ENCODE peak calls at places on chromosome 14, in four cellular contexts. One of them, this sample, is unnamed.

GRCh38 chr14:49367696-49368095 is 218.5 kb downstream of the RPS29 start:
- DNase-seq in activated T-helper 1 cell treated with Interleukin-2 at 50 U/mL for 16 hours: no peak
- DNase-seq in WTC11: no peak
- DNase-seq in germinal center: no peak
- DNase-seq in this sample: no peak

GRCh38 chr14:68546839-68547238 is 246.0 kb downstream of the ZFP36L1 start:
- DNase-seq in activated T-helper 1 cell treated with Interleukin-2 at 50 U/mL for 16 hours: no peak
- DNase-seq in WTC11: no peak
- DNase-seq in germinal center: no peak
- DNase-seq in this sample: no peak

GRCh38 chr14:60756847-60757246 is 22.3 kb downstream of the MNAT1 start:
- DNase-seq in WTC11: no peak
- DNase-seq in activated T-helper 1 cell treated with Interleukin-2 at 50 U/mL for 16 hours: no peak
- DNase-seq in germinal center: no peak
- DNase-seq in this sample: no peak

GRCh38 chr14:90381999-90382451 is 14.8 kb upstream of the CALM1 start:
- DNase-seq in WTC11: peak; percentile 36
- DNase-seq in activated T-helper 1 cell treated with Interleukin-2 at 50 U/mL for 16 hours: no peak
- DNase-seq in germinal center: no peak
- DNase-seq in this sample: no peak

GRCh38 chr14:31510222-31510621 is 22.4 kb upstream of the GPR33 start:
- DNase-seq in activated T-helper 1 cell treated with Interleukin-2 at 50 U/mL for 16 hours: no peak
- DNase-seq in germinal center: peak; percentile 38
- DNase-seq in WTC11: no peak
- DNase-seq in this sample: peak; percentile 33

GRCh38 chr14:106318700-106319099 is 792.3 kb downstream of the TMEM121 start:
- DNase-seq in germinal center: peak; percentile 74
- DNase-seq in activated T-helper 1 cell treated with Interleukin-2 at 50 U/mL for 16 hours: peak; percentile 27
- DNase-seq in WTC11: no peak
- DNase-seq in this sample: no peak

GRCh38 chr14:39055786-39056474 is 47.1 kb downstream of the SEC23A start:
- DNase-seq in activated T-helper 1 cell treated with Interleukin-2 at 50 U/mL for 16 hours: no peak
- DNase-seq in WTC11: no peak
- DNase-seq in germinal center: no peak
- DNase-seq in this sample: no peak

GRCh38 chr14:79056879-79057278 is 886.7 kb downstream of the NRXN3 start:
- DNase-seq in activated T-helper 1 cell treated with Interleukin-2 at 50 U/mL for 16 hours: no peak
- DNase-seq in WTC11: no peak
- DNase-seq in germinal center: no peak
- DNase-seq in this sample: no peak

GRCh38 chr14:70804556-70805162 is 4.7 kb downstream of the MAP3K9 start:
- DNase-seq in germinal center: no peak
- DNase-seq in activated T-helper 1 cell treated with Interleukin-2 at 50 U/mL for 16 hours: no peak
- DNase-seq in WTC11: no peak
- DNase-seq in this sample: no peak

GRCh38 chr14:101903111-101903561 is 61.2 kb upstream of the DYNC1H1 start:
- DNase-seq in germinal center: no peak
- DNase-seq in activated T-helper 1 cell treated with Interleukin-2 at 50 U/mL for 16 hours: no peak
- DNase-seq in WTC11: no peak
- DNase-seq in this sample: no peak

GRCh38 chr14:94313991-94314655 is 9.0 kb downstream of the SERPINA6 start:
- DNase-seq in WTC11: no peak
- DNase-seq in activated T-helper 1 cell treated with Interleukin-2 at 50 U/mL for 16 hours: no peak
- DNase-seq in germinal center: no peak
- DNase-seq in this sample: no peak

GRCh38 chr14:88825078-88825458 is 617 bp downstream of the TTC8 start:
- DNase-seq in activated T-helper 1 cell treated with Interleukin-2 at 50 U/mL for 16 hours: no peak
- DNase-seq in germinal center: no peak
- DNase-seq in WTC11: no peak
- DNase-seq in this sample: no peak

GRCh38 chr14:70289138-70289537 is 70.3 kb downstream of the COX16 start:
- DNase-seq in WTC11: no peak
- DNase-seq in germinal center: peak; percentile 43
- DNase-seq in activated T-helper 1 cell treated with Interleukin-2 at 50 U/mL for 16 hours: peak; percentile 0
- DNase-seq in this sample: no peak

GRCh38 chr14:106831322-106831720 is 1304.9 kb downstream of the TMEM121 start:
- DNase-seq in WTC11: peak; percentile 18
- DNase-seq in activated T-helper 1 cell treated with Interleukin-2 at 50 U/mL for 16 hours: peak; percentile 19
- DNase-seq in germinal center: peak; percentile 62
- DNase-seq in this sample: no peak

GRCh38 chr14:69571879-69572633 is 2.6 kb downstream of the CCDC177 start:
- DNase-seq in activated T-helper 1 cell treated with Interleukin-2 at 50 U/mL for 16 hours: no peak
- DNase-seq in germinal center: peak; percentile 32
- DNase-seq in WTC11: peak; percentile 61
- DNase-seq in this sample: peak; percentile 69

GRCh38 chr14:94471045-94471444 is 5.0 kb downstream of the SERPINA9 start:
- DNase-seq in activated T-helper 1 cell treated with Interleukin-2 at 50 U/mL for 16 hours: no peak
- DNase-seq in WTC11: no peak
- DNase-seq in germinal center: no peak
- DNase-seq in this sample: no peak

This sample was measured in D341Med.